ENCODE peak calls at places on chromosome 7, in six cellular contexts. Y, T, F, E, C and V are unnamed samples.

GRCh38 chr7:2523941-2524807 is 4.6 kb downstream of the LFNG start:
- DNase-seq in Y (peak), T (no peak), F (peak), E (no peak), C (peak), V (peak)

GRCh38 chr7:30965883-30966282 is 2.1 kb downstream of the GHRHR start:
- DNase-seq in Y (no peak), T (no peak), F (no peak), E (no peak), C (no peak), V (no peak)

GRCh38 chr7:133235212-133235883 is 17.5 kb upstream of the EXOC4 start:
- DNase-seq in Y (no peak), T (no peak), F (no peak), E (no peak), C (no peak), V (no peak)

GRCh38 chr7:127809285-127809702 is 157.3 kb downstream of the SND1 start:
- DNase-seq in Y (no peak), T (peak), F (no peak), E (no peak), C (peak), V (no peak)

GRCh38 chr7:30366606-30367005 is 82.2 kb downstream of the ZNRF2 start:
- DNase-seq in Y (no peak), T (no peak), F (no peak), E (no peak), C (no peak), V (no peak)

GRCh38 chr7:121603886-121604285 is 207.8 kb upstream of the FAM3C start:
- DNase-seq in Y (no peak), T (no peak), F (no peak), E (no peak), C (no peak), V (no peak)

GRCh38 chr7:130543611-130544010 is 51.7 kb downstream of the MEST start:
- DNase-seq in Y (no peak), T (no peak), F (no peak), E (no peak), C (no peak), V (no peak)

GRCh38 chr7:100835903-100836811 is 8.8 kb upstream of the EPHB4 start:
- DNase-seq in Y (peak), T (peak), F (no peak), E (no peak), C (peak), V (no peak)

GRCh38 chr7:35753761-35754603 is 46.9 kb upstream of the SEPTIN7 start:
- DNase-seq in Y (no peak), T (peak), F (no peak), E (no peak), C (peak), V (peak)

GRCh38 chr7:118517275-118517674 is 292.8 kb downstream of the ANKRD7 start:
- DNase-seq in Y (no peak), T (no peak), F (no peak), E (no peak), C (no peak), V (no peak)

GRCh38 chr7:1454471-1455065 is 4.7 kb downstream of the MICALL2 start:
- DNase-seq in Y (peak), T (no peak), F (no peak), E (no peak), C (no peak), V (peak)

GRCh38 chr7:77796960-77797359 is 1.3 kb downstream of the TMEM60 start:
- DNase-seq in Y (no peak), T (no peak), F (no peak), E (no peak), C (no peak), V (no peak)

GRCh38 chr7:107594961-107595737 is 15.1 kb downstream of the BCAP29 start:
- DNase-seq in Y (no peak), T (no peak), F (peak), E (peak), C (peak), V (no peak)

GRCh38 chr7:75937958-75938786 is 23.2 kb downstream of the POR start:
- DNase-seq in Y (no peak), T (peak), F (no peak), E (no peak), C (peak), V (peak)

GRCh38 chr7:19491821-19492452 is 216.9 kb downstream of the POLR1F start:
- DNase-seq in Y (no peak), T (peak), F (peak), E (peak), C (no peak), V (no peak)

GRCh38 chr7:95404316-95404715 is 8.1 kb upstream of the PON3 start:
- DNase-seq in Y (no peak), T (no peak), F (no peak), E (no peak), C (no peak), V (peak)

DNA sequence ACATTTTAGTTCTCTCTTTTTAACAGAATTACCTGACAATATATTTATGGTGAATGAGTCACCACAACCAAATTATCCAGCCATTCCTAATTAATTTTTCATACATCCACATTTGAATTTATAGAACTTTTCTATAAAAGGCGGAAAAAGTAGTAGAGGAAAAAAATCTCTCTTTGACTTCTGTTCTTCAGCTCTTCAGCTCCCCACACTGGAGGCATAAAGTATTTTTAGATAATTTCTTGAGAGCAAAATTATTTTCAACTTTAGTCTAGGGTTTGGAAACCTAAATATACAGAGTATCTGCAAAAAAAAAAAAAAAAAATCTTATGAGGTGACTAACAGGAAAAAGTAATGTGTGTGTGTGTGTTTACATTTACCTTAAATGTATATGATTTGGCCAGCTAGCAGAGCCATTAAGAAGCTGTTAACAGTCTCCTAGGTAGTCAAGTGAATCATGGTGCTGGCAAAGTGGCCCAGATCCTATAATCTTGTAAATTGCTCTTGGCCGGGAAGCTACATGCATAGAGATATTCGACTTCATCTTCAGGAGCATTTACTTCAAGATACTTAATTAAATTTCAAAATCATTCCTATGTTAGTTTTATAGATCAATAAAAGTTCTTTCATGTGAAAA is 383.1 kb upstream of the STEAP1 start:
- DNase-seq in Y (no peak), T (no peak), F (no peak), E (no peak), C (no peak), V (no peak)
- TF ChIP-seq CTCF in Y (no peak), T (no peak), F (peak), E (peak), C (no peak), V (no peak)

DNA sequence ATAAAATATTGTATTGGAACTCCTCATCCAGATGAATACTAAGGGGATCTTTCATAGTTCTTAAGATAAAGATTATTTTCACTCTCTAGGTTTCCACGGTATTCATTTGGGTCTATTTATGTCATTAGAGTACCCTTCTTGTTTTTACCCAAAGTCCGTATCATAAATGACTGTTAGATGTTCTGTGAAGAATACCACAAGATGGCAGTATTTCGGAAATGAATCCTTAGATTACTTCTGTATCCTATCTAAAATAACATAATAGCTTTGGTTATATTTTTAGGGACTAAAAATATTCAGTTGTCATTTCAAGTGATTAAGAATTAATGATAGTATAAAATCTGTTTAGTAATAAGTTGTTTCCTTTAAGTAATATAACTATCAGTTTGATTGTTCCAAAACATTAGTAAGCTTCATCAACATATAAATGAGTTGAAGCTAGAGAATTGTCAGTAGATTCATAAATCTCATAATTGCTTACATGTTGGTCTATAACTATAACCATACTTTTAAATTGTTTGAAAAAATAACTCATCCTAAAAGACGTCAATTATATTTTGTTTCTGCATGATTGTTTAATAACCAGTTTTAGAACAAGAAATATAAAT is 337.5 kb upstream of the KCND2 start:
- DNase-seq in Y (no peak), T (peak), F (no peak), E (peak), C (no peak), V (no peak)
- TF ChIP-seq CTCF in Y (peak), T (peak), F (peak), E (peak), C (peak), V (no peak)

DNA sequence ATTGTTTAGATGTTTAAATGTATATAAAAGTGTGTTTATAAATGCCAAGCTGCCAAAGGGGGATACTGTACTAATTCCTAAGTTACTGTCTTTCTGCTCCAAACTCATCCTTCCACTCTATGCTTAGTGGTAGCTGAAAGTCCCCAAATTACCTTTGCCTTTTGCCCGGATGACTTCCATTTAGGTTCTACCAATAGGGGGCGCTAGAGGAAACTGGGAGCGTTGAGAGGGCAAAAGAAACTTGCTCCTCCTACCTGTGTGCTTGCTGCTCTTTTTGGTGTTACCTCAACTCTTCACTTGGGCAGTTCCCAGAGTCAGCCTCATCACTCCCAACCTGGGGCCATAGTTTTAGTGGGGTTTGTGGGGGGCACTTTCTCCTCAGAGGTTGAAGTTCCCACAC is 5.9 kb upstream of the OR2A25 start:
- DNase-seq in Y (no peak), T (no peak), F (no peak), E (no peak), C (no peak), V (no peak)
- TF ChIP-seq CTCF in Y (no peak), T (peak), F (peak), E (peak), C (peak), V (no peak)

DNA sequence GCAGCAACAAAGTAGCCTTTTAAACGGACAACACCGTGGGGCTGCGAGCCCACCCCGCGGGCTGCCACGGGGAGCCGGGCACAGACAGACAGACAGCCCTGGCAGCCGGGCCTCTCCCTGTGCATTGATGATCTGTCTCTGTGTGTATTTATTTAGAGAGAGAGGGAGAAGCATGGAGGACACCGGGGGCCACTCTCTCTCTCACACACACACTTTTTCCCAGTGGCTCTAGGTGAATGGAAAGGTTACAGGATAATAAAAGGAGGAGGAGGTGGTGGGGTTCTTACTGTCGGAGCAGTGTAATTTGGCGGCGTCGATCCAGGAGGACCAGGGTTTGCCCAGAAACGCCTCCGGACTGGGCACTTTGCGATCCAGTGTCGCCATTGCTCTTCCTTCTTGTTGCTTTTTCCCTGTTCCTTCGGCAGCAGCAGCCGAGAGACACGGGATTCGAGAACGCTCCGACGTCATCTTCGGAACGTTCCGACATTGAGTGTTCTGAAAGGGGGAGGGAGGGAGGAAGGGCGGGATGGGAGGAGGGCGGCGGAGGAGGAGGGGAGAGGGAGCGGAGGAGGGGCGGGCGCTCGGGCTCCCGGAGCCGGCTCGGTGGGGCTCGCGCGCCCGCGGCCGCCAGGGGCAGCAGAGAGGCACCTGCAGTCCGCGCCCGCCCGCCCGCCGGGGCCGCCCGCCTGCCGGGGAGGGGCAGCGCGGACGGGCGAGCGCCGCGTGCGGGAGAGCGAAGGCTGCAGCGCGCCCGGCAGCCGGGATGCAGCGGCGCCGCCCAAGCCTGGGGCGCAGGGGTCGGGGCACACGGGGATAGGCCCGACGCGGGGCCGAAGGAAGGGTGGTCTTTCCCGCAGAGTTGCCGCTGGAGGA is at the start of gene ATXN7L1:
- DNase-seq in Y (peak), T (peak), F (peak), E (peak), C (peak), V (peak)
- TF ChIP-seq CTCF in Y (peak), T (peak), F (peak), E (peak), C (peak), V (peak)

DNA sequence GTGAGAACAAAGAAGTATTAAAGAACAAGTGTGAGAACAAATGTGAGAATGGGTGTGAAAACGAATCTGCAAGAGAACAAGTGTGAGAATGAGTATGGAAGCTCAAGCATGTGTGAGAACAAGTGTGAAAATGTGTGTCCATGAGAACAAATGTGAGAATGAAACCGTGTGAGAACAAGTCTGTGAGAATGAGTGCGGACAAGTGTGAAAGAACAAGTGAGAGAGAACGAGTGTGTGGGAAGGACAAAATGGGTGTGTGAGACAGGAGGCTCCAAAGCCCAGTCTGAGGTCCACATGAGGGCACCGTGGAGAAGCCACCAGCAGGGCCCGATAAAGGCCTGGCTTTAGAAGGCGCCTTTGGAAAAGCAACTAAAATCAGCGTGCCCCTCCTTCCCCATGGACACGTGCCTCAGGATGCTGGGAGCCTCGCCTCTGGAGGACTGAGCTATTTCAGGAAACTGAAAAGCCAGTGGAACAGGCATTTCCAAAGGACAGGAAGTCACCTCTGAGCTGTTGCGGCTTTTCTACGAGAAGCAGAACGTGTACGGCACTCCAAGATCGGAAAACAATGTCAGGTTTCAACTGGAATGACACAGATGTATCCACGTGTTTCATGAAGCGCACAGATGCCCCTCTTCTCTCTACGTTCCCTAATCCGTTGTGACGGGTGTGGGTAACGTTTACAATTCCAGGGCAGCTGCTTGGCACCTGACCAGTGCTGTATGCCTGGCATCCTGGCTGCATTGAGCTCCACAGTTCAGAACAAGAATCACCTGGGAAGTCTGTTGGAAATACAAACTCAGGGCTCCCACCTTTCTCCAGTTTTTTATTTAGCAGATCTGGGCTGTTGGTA is 46.4 kb downstream of the ESYT2 start:
- DNase-seq in Y (no peak), T (peak), F (peak), E (peak), C (peak), V (peak)
- TF ChIP-seq CTCF in Y (peak), T (peak), F (peak), E (no peak), C (no peak), V (no peak)

GRCh38 chr7:55065079-55065478 is 46.3 kb downstream of the EGFR start:
- DNase-seq in Y (no peak), T (peak), F (peak), E (peak), C (peak), V (no peak)

GRCh38 chr7:55066479-55066878 is 47.7 kb downstream of the EGFR start:
- DNase-seq in Y (no peak), T (no peak), F (peak), E (no peak), C (no peak), V (no peak)

GRCh38 chr7:55066938-55067337 is 48.1 kb downstream of the EGFR start:
- DNase-seq in Y (no peak), T (no peak), F (no peak), E (no peak), C (no peak), V (no peak)

GRCh38 chr7:55063633-55064032 is 44.8 kb downstream of the EGFR start:
- DNase-seq in Y (no peak), T (no peak), F (peak), E (no peak), C (no peak), V (no peak)

GRCh38 chr7:55065511-55066229 is 46.9 kb downstream of the EGFR start:
- DNase-seq in Y (no peak), T (peak), F (peak), E (peak), C (peak), V (peak)
- TF ChIP-seq CTCF in Y (no peak), T (no peak), F (peak), E (no peak), C (no peak), V (no peak)

GRCh38 chr7:92720604-92721350 is 115.6 kb downstream of the CDK6 start:
- DNase-seq in Y (no peak), T (no peak), F (no peak), E (no peak), C (no peak), V (no peak)
- TF ChIP-seq CTCF in Y (no peak), T (no peak), F (no peak), E (no peak), C (no peak), V (no peak)

DNA sequence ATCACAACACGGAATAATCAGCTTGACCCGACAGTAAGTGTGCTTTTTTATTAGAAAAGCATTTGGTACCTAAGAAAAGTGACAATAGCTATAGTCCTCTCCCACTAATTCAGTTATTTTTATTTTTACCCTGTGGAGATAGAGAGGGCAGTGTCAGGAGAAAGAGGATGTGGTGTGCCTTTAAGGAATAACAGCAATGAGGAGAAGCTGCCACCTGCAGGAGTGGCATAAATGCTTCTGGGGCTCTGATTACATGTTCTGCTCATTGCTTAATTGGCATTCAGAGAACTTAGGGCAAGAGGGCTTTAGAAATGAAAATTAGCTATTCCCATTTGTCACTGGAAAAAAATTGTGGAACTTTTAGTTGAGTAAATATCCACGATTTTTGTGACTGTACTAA is 60.1 kb downstream of the DENND11 start:
- DNase-seq in Y (no peak), T (no peak), F (no peak), E (no peak), C (no peak), V (no peak)
- TF ChIP-seq CTCF in Y (no peak), T (no peak), F (no peak), E (no peak), C (no peak), V (no peak)

GRCh38 chr7:25095516-25096345 is 29.3 kb downstream of the CYCS start:
- DNase-seq in Y (no peak), T (no peak), F (no peak), E (no peak), C (no peak), V (no peak)
- TF ChIP-seq CTCF in Y (no peak), T (no peak), F (no peak), E (no peak), C (no peak), V (no peak)